ENCODE peak calls at places on chromosomes 2 and 18, in eight cellular contexts. C, W, E, Q, O, V, U and X are unnamed samples. For H3K36me3, the result is how much of the 10 kb centered on the place peaks cover.

GRCh38 chr2:118003396-118003824 is 10.5 kb downstream of the CCDC93 start:
- DNase-seq in C (peak), W (peak), E (peak), Q (peak), O (no peak), V (peak), U (no peak), X (no peak)

GRCh38 chr2:37146062-37146461 is 10.7 kb downstream of the EIF2AK2 start:
- DNase-seq in C (no peak), W (no peak), E (no peak), Q (no peak), O (no peak), V (no peak), U (no peak), X (no peak)

GRCh38 chr2:45909677-45910191 is 258.3 kb downstream of the PRKCE start:
- DNase-seq in C (peak), W (peak), E (no peak), Q (no peak), O (peak), V (no peak), U (no peak), X (peak)

GRCh38 chr18:10374615-10375295 is 79.7 kb upstream of the APCDD1 start:
- DNase-seq in C (no peak), W (peak), E (no peak), Q (peak), O (no peak), V (no peak), U (no peak), X (no peak)

GRCh38 chr2:10620481-10620880 is 69.3 kb downstream of the NOL10 start:
- DNase-seq in C (peak), W (peak), E (peak), Q (peak), O (no peak), V (no peak), U (no peak), X (peak)

GRCh38 chr2:98615481-98615880 is 7.1 kb downstream of the UNC50 start:
- DNase-seq in C (no peak), W (peak), E (no peak), Q (no peak), O (no peak), V (no peak), U (no peak), X (no peak)

GRCh38 chr2:166375736-166376487 is at the start of gene SCN9A:
- DNase-seq in C (peak), W (peak), E (peak), Q (peak), O (peak), V (peak), U (peak), X (no peak)

GRCh38 chr2:208256192-208256782 is 1.4 kb upstream of the IDH1 start:
- DNase-seq in C (peak), W (no peak), E (no peak), Q (no peak), O (no peak), V (no peak), U (no peak), X (no peak)

GRCh38 chr2:584863-585823 is 92.1 kb downstream of the TMEM18 start:
- DNase-seq in C (peak), W (no peak), E (no peak), Q (no peak), O (no peak), V (no peak), U (no peak), X (no peak)

GRCh38 chr2:23926289-23926749 is 604 bp downstream of the ATAD2B start:
- DNase-seq in C (no peak), W (peak), E (no peak), Q (peak), O (peak), V (peak), U (peak), X (no peak)

GRCh38 chr2:216619411-216620393 is 13.5 kb upstream of the IGFBP2 start:
- DNase-seq in C (no peak), W (peak), E (peak), Q (peak), O (no peak), V (no peak), U (no peak), X (no peak)

GRCh38 chr18:76463872-76464271 is 31.2 kb downstream of the ZNF516 start:
- DNase-seq in C (no peak), W (no peak), E (no peak), Q (no peak), O (no peak), V (no peak), U (no peak), X (no peak)

GRCh38 chr18:23337599-23338444 is 115.3 kb upstream of the RIOK3 start:
- DNase-seq in C (peak), W (peak), E (peak), Q (no peak), O (no peak), V (no peak), U (no peak), X (peak)

GRCh38 chr2:120299024-120299423 is 46.4 kb downstream of the RALB start:
- DNase-seq in C (no peak), W (no peak), E (no peak), Q (no peak), O (no peak), V (no peak), U (no peak), X (no peak)

GRCh38 chr2:218698885-218699284 is 11.8 kb upstream of the TTLL4 start:
- DNase-seq in C (no peak), W (no peak), E (no peak), Q (no peak), O (no peak), V (no peak), U (no peak), X (no peak)

GRCh38 chr2:218691234-218691633 is 19.3 kb downstream of the STK36 start:
- DNase-seq in C (peak), W (peak), E (peak), Q (peak), O (no peak), V (no peak), U (no peak), X (no peak)

GRCh38 chr2:218694405-218695145 is 16.1 kb upstream of the TTLL4 start:
- DNase-seq in C (no peak), W (peak), E (peak), Q (peak), O (no peak), V (no peak), U (no peak), X (no peak)
- H3K36me3 ChIP-seq in C (under half), W (under half), E (half or more), Q (half or more), O (under half), V (under half), U (half or more), X (under half)

DNA sequence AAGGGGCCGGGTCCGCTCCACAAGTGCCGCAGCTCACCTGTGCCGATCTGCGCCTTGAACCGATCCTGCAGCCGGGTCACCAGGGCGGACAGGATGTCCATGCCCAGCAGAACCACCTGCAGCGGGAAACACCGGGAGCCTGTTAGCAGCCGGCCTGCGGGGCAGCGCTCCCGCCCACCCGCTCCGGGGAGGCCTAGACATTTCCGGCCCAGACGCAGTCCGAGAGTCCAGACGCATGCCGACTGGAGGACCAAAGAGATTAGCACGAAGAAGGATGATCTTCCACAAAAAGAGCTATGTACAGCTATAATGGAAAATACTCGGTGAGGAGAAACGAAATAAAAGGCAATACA is 494 bp upstream of the RNU4ATAC start:
- DNase-seq in C (peak), W (peak), E (peak), Q (no peak), O (peak), V (no peak), U (peak), X (peak)
- H3K4me3 ChIP-seq in C (peak), W (peak), E (peak), Q (peak), O (peak), V (peak), U (peak), X (peak)

DNA sequence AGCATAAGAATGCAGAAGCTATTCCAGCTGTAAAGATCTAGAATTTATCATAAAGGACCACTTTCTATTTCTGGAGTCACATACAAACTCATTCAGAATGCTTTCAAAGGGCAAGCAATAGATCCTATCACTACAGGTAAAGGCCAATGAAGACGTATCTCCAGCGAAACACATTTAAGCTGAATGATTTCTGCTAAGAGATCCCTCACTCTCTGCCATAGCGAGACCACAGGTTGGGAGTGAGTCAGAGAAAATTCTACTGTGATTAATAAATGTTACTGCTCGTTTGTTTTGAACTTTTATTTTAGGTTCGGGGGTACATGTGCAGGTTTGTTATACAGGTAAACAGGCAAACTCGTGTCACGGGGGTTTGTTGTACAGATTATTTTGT is 72.5 kb upstream of the NFU1 start:
- DNase-seq in C (no peak), W (no peak), E (no peak), Q (no peak), O (no peak), V (no peak), U (no peak), X (no peak)
- H3K36me3 ChIP-seq in C (under half), W (half or more), E (under half), Q (half or more), O (under half), V (under half), U (under half), X (under half)

GRCh38 chr2:238845583-238846480 is 2.1 kb upstream of the TWIST2 start:
- DNase-seq in C (no peak), W (peak), E (no peak), Q (peak), O (no peak), V (no peak), U (no peak), X (no peak)

GRCh38 chr2:238847841-238848565 is at the start of gene TWIST2:
- DNase-seq in C (peak), W (peak), E (peak), Q (peak), O (peak), V (peak), U (peak), X (peak)

GRCh38 chr2:238848566-238848940 is 668 bp downstream of the TWIST2 start:
- DNase-seq in C (no peak), W (no peak), E (no peak), Q (peak), O (no peak), V (no peak), U (no peak), X (no peak)

GRCh38 chr2:238846503-238847431 is 1.1 kb upstream of the TWIST2 start:
- DNase-seq in C (no peak), W (peak), E (no peak), Q (peak), O (no peak), V (no peak), U (no peak), X (no peak)

DNA sequence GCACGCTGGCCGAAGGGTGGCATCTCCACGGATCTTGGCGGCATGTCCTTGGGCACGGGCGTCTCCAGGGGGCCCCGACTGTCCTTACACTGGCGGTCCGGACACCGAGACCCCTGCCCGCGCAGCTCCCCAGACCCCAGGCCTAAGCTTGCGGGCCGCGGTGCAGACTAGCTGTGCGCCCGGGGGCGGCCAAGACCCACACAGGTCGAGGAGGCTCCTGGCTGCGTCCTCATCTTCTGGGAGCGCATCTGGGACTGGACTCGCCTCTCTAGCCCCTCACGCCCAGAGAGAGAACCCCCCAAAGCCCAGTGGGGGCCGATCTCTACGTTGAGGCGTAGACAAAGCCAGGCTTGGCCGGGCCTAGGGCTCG is 468 bp upstream of the TWIST2 start:
- DNase-seq in C (no peak), W (no peak), E (no peak), Q (no peak), O (no peak), V (no peak), U (no peak), X (no peak)
- H3K4me3 ChIP-seq in C (peak), W (peak), E (peak), Q (peak), O (peak), V (peak), U (peak), X (peak)

DNA sequence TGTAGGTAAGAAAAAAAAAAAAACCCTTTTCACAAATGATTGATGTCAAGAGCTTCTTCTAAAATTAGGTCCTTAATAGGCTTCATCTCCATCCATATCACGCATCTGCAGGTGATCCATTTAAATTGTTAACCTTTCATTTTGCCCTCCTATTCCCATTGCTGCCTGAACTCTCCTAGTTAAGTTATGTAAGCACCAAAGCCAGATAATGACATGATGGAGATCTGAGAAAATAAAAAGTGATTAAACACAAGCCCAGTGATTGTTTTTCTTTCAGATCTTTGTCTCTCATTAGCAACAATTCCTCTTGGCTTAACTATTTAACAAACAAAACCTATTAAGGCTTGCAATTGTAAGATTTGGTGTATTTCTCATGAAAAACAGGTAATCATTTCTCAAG is 20.0 kb downstream of the LANCL1 start:
- DNase-seq in C (no peak), W (no peak), E (no peak), Q (no peak), O (no peak), V (no peak), U (no peak), X (no peak)
- H3K36me3 ChIP-seq in C (under half), W (under half), E (under half), Q (half or more), O (under half), V (under half), U (under half), X (under half)

DNA sequence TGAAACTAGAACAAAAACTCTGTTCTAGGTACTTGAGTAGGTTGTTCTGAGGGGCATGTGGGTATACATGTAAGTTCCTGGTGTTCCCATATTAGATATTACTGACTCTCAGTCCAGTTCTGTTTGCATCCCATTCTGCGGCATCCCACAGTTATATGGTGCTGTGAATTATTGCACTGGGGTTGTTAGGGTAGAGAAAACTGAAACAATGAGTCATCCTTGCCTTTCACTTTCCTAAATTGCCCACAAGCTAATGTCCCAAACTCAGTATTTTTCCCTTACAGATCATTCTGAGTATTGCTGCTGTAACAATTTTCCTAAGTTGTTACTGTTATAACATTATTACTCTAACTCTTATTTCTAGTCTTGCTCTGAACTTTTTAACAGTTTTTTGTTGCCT is 3.0 kb downstream of the WDR75 start:
- DNase-seq in C (no peak), W (peak), E (peak), Q (peak), O (no peak), V (no peak), U (no peak), X (no peak)
- H3K4me3 ChIP-seq in C (no peak), W (no peak), E (no peak), Q (no peak), O (no peak), V (no peak), U (no peak), X (no peak)

GRCh38 chr2:197405582-197405981 is 29.2 kb downstream of the SF3B1 start:
- DNase-seq in C (no peak), W (no peak), E (no peak), Q (no peak), O (no peak), V (no peak), U (no peak), X (no peak)
- H3K36me3 ChIP-seq in C (half or more), W (half or more), E (half or more), Q (half or more), O (under half), V (under half), U (half or more), X (under half)

DNA sequence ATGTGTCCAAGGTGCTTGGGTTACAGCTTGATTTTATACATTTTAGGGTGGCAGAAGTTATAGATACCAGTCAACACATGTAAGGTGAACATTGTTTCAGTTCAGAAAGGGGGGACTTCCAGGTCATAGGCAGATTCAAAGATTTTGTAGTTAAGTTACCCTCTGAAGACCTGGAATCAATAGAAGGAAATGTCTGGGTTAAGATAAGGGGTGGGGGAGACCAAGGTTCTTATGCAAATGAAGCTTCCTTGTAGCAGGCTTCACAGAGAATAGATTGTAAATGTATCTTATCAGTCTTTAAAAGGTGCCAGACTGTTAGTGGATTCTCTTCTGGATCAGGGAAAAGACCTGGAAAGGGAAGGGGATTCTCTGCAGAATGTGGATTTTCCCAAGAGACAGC is 42.4 kb downstream of the BMPR2 start:
- DNase-seq in C (no peak), W (no peak), E (no peak), Q (no peak), O (no peak), V (no peak), U (no peak), X (no peak)
- H3K4me3 ChIP-seq in C (no peak), W (no peak), E (no peak), Q (no peak), O (no peak), V (no peak), U (no peak), X (no peak)

DNA sequence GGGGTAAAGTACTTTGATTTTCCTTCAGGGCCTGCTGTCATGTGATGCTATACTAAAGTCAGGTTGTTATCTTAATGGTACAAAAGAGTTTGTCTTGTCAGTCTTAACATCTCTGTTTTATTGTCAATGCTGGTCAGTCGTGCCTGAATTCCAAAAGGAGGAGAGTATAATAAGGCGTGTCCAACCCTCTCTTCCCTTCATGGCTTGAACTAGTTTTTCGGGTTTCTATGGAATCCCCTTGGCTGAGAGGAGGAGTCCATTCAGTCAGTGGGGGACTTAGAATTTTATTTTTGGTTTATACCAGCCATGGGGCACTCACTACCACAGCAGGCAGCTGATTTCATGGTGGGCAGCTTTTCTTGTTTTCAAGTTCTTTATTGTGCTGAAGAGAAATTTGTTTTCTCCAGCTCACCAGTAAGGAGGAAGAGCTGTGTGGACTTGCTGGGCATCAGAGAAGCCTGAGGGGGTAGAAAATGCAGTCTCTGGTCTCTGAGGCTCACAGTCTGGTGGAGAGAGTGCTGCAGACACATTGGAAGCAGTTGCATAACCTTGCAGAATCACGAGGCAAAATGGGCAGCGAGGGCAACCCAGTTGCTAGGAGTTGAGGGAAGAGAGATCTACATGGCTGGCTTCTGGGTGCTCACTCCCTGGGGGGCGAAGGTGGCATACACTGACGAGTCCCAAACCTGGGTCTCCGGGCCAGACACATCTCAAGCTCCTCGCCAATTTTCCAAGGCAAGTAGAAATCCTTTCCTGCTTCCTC is 193.1 kb downstream of the ZBTB7C start:
- DNase-seq in C (peak), W (no peak), E (no peak), Q (no peak), O (no peak), V (no peak), U (no peak), X (no peak)
- H3K36me3 ChIP-seq in C (under half), W (under half), E (under half), Q (under half), O (under half), V (under half), U (under half), X (under half)